ENCODE peak calls at places on chromosomes 5 and 9, in nine cellular contexts. One of them, this sample, is unnamed. For H3K9me3, the result is how much of the 10 kb centered on the place peaks cover.

GRCh38 chr9:107983762-107984161 is 494.2 kb upstream of the KLF4 start:
- DNase-seq in cardiac muscle cell: no peak
- DNase-seq in upper lobe of right lung: no peak
- DNase-seq in left ventricle myocardium inferior: no peak
- DNase-seq in transverse colon: no peak
- DNase-seq in mammary epithelial cell: no peak
- DNase-seq in neural progenitor cell: no peak
- DNase-seq in effector memory CD4-positive, alpha-beta T cell: no peak
- DNase-seq in heart left ventricle: no peak
- DNase-seq in this sample: no peak

GRCh38 chr9:38662763-38663593 is 42.6 kb upstream of the ANKRD18A start:
- DNase-seq in cardiac muscle cell: no peak
- DNase-seq in upper lobe of right lung: no peak
- DNase-seq in left ventricle myocardium inferior: no peak
- DNase-seq in transverse colon: no peak
- DNase-seq in mammary epithelial cell: no peak
- DNase-seq in neural progenitor cell: peak
- DNase-seq in effector memory CD4-positive, alpha-beta T cell: no peak
- DNase-seq in heart left ventricle: no peak
- DNase-seq in this sample: no peak

GRCh38 chr5:116370886-116371285 is 203.7 kb downstream of the SEMA6A start:
- DNase-seq in cardiac muscle cell: no peak
- DNase-seq in upper lobe of right lung: no peak
- DNase-seq in left ventricle myocardium inferior: no peak
- DNase-seq in transverse colon: no peak
- DNase-seq in mammary epithelial cell: peak
- DNase-seq in neural progenitor cell: no peak
- DNase-seq in effector memory CD4-positive, alpha-beta T cell: no peak
- DNase-seq in heart left ventricle: no peak
- DNase-seq in this sample: no peak

GRCh38 chr5:67100301-67100700 is 96.3 kb downstream of the CD180 start:
- DNase-seq in cardiac muscle cell: no peak
- DNase-seq in upper lobe of right lung: no peak
- DNase-seq in left ventricle myocardium inferior: no peak
- DNase-seq in transverse colon: no peak
- DNase-seq in mammary epithelial cell: no peak
- DNase-seq in neural progenitor cell: no peak
- DNase-seq in effector memory CD4-positive, alpha-beta T cell: no peak
- DNase-seq in heart left ventricle: no peak
- DNase-seq in this sample: no peak

GRCh38 chr5:33476992-33477391 is 36.2 kb downstream of the TARS1 start:
- DNase-seq in cardiac muscle cell: no peak
- DNase-seq in upper lobe of right lung: no peak
- DNase-seq in left ventricle myocardium inferior: no peak
- DNase-seq in transverse colon: no peak
- DNase-seq in mammary epithelial cell: no peak
- DNase-seq in neural progenitor cell: no peak
- DNase-seq in effector memory CD4-positive, alpha-beta T cell: no peak
- DNase-seq in heart left ventricle: no peak
- DNase-seq in this sample: no peak

GRCh38 chr5:61020415-61020814 is 75.4 kb downstream of the NDUFAF2 start:
- DNase-seq in cardiac muscle cell: no peak
- DNase-seq in upper lobe of right lung: no peak
- DNase-seq in left ventricle myocardium inferior: no peak
- DNase-seq in transverse colon: no peak
- DNase-seq in mammary epithelial cell: no peak
- DNase-seq in neural progenitor cell: no peak
- DNase-seq in effector memory CD4-positive, alpha-beta T cell: no peak
- DNase-seq in heart left ventricle: no peak
- DNase-seq in this sample: no peak

GRCh38 chr5:86866036-86866435 is 248.3 kb downstream of the COX7C start:
- DNase-seq in cardiac muscle cell: no peak
- DNase-seq in upper lobe of right lung: no peak
- DNase-seq in left ventricle myocardium inferior: no peak
- DNase-seq in transverse colon: no peak
- DNase-seq in mammary epithelial cell: no peak
- DNase-seq in neural progenitor cell: no peak
- DNase-seq in effector memory CD4-positive, alpha-beta T cell: no peak
- DNase-seq in heart left ventricle: no peak
- DNase-seq in this sample: no peak

GRCh38 chr5:135391123-135391868 is 7.7 kb downstream of the MACROH2A1 start:
- DNase-seq in cardiac muscle cell: peak
- DNase-seq in upper lobe of right lung: no peak
- DNase-seq in left ventricle myocardium inferior: no peak
- DNase-seq in transverse colon: no peak
- DNase-seq in mammary epithelial cell: peak
- DNase-seq in neural progenitor cell: peak
- DNase-seq in effector memory CD4-positive, alpha-beta T cell: no peak
- DNase-seq in heart left ventricle: no peak
- DNase-seq in this sample: no peak

GRCh38 chr5:158640581-158640980 is 459.1 kb downstream of the EBF1 start:
- DNase-seq in cardiac muscle cell: no peak
- DNase-seq in upper lobe of right lung: no peak
- DNase-seq in left ventricle myocardium inferior: no peak
- DNase-seq in transverse colon: no peak
- DNase-seq in mammary epithelial cell: peak
- DNase-seq in neural progenitor cell: no peak
- DNase-seq in effector memory CD4-positive, alpha-beta T cell: no peak
- DNase-seq in heart left ventricle: no peak
- DNase-seq in this sample: no peak

GRCh38 chr9:119801311-119801710 is 432.1 kb upstream of the BRINP1 start:
- DNase-seq in cardiac muscle cell: no peak
- DNase-seq in upper lobe of right lung: no peak
- DNase-seq in left ventricle myocardium inferior: no peak
- DNase-seq in transverse colon: no peak
- DNase-seq in mammary epithelial cell: no peak
- DNase-seq in neural progenitor cell: no peak
- DNase-seq in effector memory CD4-positive, alpha-beta T cell: no peak
- DNase-seq in heart left ventricle: no peak
- DNase-seq in this sample: no peak

GRCh38 chr5:179343021-179343781 is 2.1 kb downstream of the ADAMTS2 start:
- DNase-seq in cardiac muscle cell: no peak
- DNase-seq in upper lobe of right lung: no peak
- DNase-seq in left ventricle myocardium inferior: no peak
- DNase-seq in transverse colon: no peak
- DNase-seq in mammary epithelial cell: no peak
- DNase-seq in neural progenitor cell: peak
- DNase-seq in effector memory CD4-positive, alpha-beta T cell: no peak
- DNase-seq in heart left ventricle: no peak
- DNase-seq in this sample: no peak

DNA sequence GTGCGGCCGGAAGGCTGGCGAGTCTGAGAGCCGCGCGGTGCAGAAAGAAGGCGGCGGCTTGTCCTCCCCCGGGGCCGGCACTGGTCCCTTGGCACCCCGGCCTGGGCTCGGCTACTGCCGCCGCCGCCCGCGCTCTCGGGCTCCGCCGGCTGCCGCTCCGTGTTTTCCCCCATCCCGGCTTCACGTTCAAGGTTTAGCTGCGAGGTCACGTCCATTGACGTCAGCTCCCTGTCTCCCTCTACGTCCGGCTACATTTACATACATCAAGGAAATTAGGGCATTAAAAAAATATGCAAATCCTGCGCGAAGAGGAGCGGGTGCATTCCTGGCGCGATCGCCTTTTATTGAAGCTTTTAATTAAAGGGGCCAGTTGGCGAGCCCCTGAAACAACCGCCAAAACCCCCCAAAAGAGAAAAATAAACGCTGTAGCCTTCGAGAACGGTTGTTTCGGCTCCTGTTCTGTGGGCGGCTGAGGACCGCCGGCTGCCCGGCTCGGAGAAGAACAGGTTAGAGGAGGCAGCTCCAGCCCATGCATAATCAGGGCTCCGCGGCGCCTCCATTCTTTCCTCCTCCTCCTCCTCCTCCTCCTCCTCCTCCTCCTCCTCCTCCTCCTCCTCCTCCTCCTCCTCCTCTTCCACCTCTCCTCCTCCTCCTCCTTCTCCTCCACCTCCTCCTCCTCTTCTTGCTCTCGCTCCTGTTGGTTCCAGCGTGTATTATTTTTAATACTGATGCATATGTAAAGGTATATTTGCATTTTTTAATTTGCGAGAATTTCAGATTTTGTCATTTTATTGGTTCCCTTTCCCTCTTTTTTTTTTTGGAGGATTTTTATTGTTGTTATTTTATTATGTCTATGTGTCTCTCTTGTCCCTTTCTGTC is 207.0 kb downstream of the MEF2C start:
- DNase-seq in cardiac muscle cell: peak
- DNase-seq in upper lobe of right lung: peak
- DNase-seq in left ventricle myocardium inferior: no peak
- DNase-seq in transverse colon: peak
- DNase-seq in mammary epithelial cell: no peak
- DNase-seq in neural progenitor cell: peak
- DNase-seq in effector memory CD4-positive, alpha-beta T cell: no peak
- DNase-seq in heart left ventricle: no peak
- DNase-seq in this sample: no peak
- H3K27ac ChIP-seq in cardiac muscle cell: no peak
- H3K27ac ChIP-seq in upper lobe of right lung: no peak
- H3K27ac ChIP-seq in left ventricle myocardium inferior: no peak
- H3K27ac ChIP-seq in transverse colon: peak
- H3K27ac ChIP-seq in mammary epithelial cell: no peak
- H3K27ac ChIP-seq in neural progenitor cell: no peak
- H3K27ac ChIP-seq in effector memory CD4-positive, alpha-beta T cell: no peak
- H3K27ac ChIP-seq in heart left ventricle: no peak
- H3K27ac ChIP-seq in this sample: no peak

GRCh38 chr9:95333426-95333825 is 15.9 kb upstream of the FANCC start:
- DNase-seq in cardiac muscle cell: no peak
- DNase-seq in upper lobe of right lung: no peak
- DNase-seq in left ventricle myocardium inferior: no peak
- DNase-seq in transverse colon: no peak
- DNase-seq in mammary epithelial cell: no peak
- DNase-seq in neural progenitor cell: no peak
- DNase-seq in effector memory CD4-positive, alpha-beta T cell: no peak
- DNase-seq in heart left ventricle: no peak
- DNase-seq in this sample: no peak

GRCh38 chr9:95336281-95336680 is 18.8 kb upstream of the FANCC start:
- DNase-seq in cardiac muscle cell: peak
- DNase-seq in upper lobe of right lung: no peak
- DNase-seq in left ventricle myocardium inferior: no peak
- DNase-seq in transverse colon: no peak
- DNase-seq in mammary epithelial cell: no peak
- DNase-seq in neural progenitor cell: no peak
- DNase-seq in effector memory CD4-positive, alpha-beta T cell: no peak
- DNase-seq in heart left ventricle: no peak
- DNase-seq in this sample: no peak

GRCh38 chr9:95330720-95331404 is 13.4 kb upstream of the FANCC start:
- DNase-seq in cardiac muscle cell: no peak
- DNase-seq in upper lobe of right lung: no peak
- DNase-seq in left ventricle myocardium inferior: no peak
- DNase-seq in transverse colon: no peak
- DNase-seq in mammary epithelial cell: no peak
- DNase-seq in neural progenitor cell: no peak
- DNase-seq in effector memory CD4-positive, alpha-beta T cell: no peak
- DNase-seq in heart left ventricle: no peak
- DNase-seq in this sample: no peak

GRCh38 chr9:95338243-95338642 is 20.7 kb upstream of the FANCC start:
- DNase-seq in cardiac muscle cell: no peak
- DNase-seq in upper lobe of right lung: no peak
- DNase-seq in left ventricle myocardium inferior: no peak
- DNase-seq in transverse colon: no peak
- DNase-seq in mammary epithelial cell: no peak
- DNase-seq in neural progenitor cell: no peak
- DNase-seq in effector memory CD4-positive, alpha-beta T cell: no peak
- DNase-seq in heart left ventricle: no peak
- DNase-seq in this sample: no peak

DNA sequence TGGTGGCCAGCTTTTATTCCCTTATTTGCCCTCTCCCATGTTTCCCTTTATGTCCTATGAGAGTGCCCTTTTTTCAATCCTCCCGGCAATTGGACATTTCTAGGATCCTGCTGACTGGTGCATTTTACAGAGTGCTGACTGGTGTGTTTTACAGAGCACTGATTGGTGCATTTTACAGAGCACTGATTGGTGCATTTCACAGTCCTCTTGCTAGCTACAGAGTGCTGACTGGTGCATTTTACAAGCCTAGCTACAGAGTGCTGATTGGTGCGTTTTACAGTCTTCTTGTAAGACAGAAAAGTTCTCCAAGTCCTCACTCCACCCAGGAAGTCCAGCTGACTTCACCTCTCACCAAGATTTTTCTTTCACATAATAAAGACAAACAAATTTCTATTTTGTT is 15.4 kb upstream of the FANCC start:
- DNase-seq in cardiac muscle cell: no peak
- DNase-seq in upper lobe of right lung: no peak
- DNase-seq in left ventricle myocardium inferior: no peak
- DNase-seq in transverse colon: no peak
- DNase-seq in mammary epithelial cell: no peak
- DNase-seq in neural progenitor cell: no peak
- DNase-seq in effector memory CD4-positive, alpha-beta T cell: no peak
- DNase-seq in heart left ventricle: no peak
- DNase-seq in this sample: no peak
- H3K9me3 ChIP-seq in cardiac muscle cell: under half
- H3K9me3 ChIP-seq in upper lobe of right lung: under half
- H3K9me3 ChIP-seq in left ventricle myocardium inferior: under half
- H3K9me3 ChIP-seq in transverse colon: under half
- H3K9me3 ChIP-seq in mammary epithelial cell: under half
- H3K9me3 ChIP-seq in neural progenitor cell: under half
- H3K9me3 ChIP-seq in effector memory CD4-positive, alpha-beta T cell: under half
- H3K9me3 ChIP-seq in heart left ventricle: under half
- H3K9me3 ChIP-seq in this sample: under half

GRCh38 chr9:137228515-137228967 is 1.2 kb downstream of the RNF224 start:
- DNase-seq in cardiac muscle cell: no peak
- DNase-seq in upper lobe of right lung: no peak
- DNase-seq in left ventricle myocardium inferior: no peak
- DNase-seq in transverse colon: no peak
- DNase-seq in mammary epithelial cell: no peak
- DNase-seq in neural progenitor cell: no peak
- DNase-seq in effector memory CD4-positive, alpha-beta T cell: no peak
- DNase-seq in heart left ventricle: no peak
- DNase-seq in this sample: no peak
- H3K4me3 ChIP-seq in cardiac muscle cell: no peak
- H3K4me3 ChIP-seq in upper lobe of right lung: no peak
- H3K4me3 ChIP-seq in left ventricle myocardium inferior: no peak
- H3K4me3 ChIP-seq in transverse colon: no peak
- H3K4me3 ChIP-seq in mammary epithelial cell: no peak
- H3K4me3 ChIP-seq in neural progenitor cell: no peak
- H3K4me3 ChIP-seq in effector memory CD4-positive, alpha-beta T cell: no peak
- H3K4me3 ChIP-seq in heart left ventricle: no peak
- H3K4me3 ChIP-seq in this sample: no peak

DNA sequence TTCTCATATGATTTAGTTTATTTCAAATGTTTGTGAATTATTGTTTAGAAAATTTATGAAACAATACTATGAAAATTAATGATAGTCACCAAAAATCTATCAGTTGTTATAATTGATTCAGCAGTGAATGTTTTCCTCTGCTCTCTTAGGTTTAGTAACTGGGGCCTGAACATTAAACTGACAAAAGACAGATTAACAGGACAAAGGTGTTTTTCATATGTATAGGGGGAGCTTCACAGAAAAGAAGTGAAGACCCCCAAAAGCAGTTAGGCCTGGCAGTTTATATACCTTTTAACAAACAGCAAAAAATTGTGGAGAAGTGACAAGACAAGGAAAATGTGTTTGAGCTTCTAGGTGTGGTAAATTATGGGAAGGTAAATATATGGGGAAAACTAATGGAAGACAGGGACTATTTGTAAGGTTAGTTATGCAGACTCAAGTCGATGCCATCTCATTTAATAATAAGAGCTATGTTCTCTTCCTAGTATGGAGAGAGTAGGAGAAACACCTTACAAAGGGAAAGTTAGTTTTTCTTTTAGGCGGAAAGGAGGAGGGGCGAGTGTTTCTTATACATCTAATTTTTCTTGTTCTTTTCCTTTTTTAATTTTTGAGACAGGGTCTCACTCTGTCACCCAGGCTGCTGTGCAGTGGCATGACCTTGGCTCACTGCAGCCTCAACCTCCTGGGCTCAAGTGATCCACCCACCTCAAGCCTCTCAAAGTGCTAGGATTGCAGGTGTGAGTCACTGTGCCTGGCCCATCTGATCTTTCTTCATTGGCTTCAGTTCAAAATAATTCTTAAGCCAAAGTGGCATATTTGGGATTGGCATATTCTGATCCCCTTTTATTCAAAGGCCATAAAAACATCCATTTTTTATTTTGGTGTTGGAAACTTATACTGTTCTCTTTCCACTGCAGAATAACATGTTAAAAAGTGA is 77.8 kb downstream of the C9orf153 start:
- DNase-seq in cardiac muscle cell: no peak
- DNase-seq in upper lobe of right lung: no peak
- DNase-seq in left ventricle myocardium inferior: no peak
- DNase-seq in transverse colon: no peak
- DNase-seq in mammary epithelial cell: peak
- DNase-seq in neural progenitor cell: no peak
- DNase-seq in effector memory CD4-positive, alpha-beta T cell: no peak
- DNase-seq in heart left ventricle: no peak
- DNase-seq in this sample: no peak
- H3K27ac ChIP-seq in cardiac muscle cell: no peak
- H3K27ac ChIP-seq in upper lobe of right lung: no peak
- H3K27ac ChIP-seq in left ventricle myocardium inferior: no peak
- H3K27ac ChIP-seq in transverse colon: no peak
- H3K27ac ChIP-seq in mammary epithelial cell: no peak
- H3K27ac ChIP-seq in neural progenitor cell: no peak
- H3K27ac ChIP-seq in effector memory CD4-positive, alpha-beta T cell: no peak
- H3K27ac ChIP-seq in heart left ventricle: no peak
- H3K27ac ChIP-seq in this sample: no peak

This sample was measured in breast epithelium.